ENCODE peak calls at places on chromosomes 13 and 19, in seven cellular contexts. Q is H9, G is psoas muscle, X is RPMI7951, Y is ELR, B is LHCN-M2, H is foreskin fibroblast. M is an unnamed sample.

GRCh38 chr13:113451951-113452421 is 1.3 kb downstream of the ADPRHL1 start:
- DNase-seq in G (peak; percentile 82), B (no peak), X (no peak), H (no peak), Q (no peak), Y (no peak), M (no peak)

GRCh38 chr13:106610511-106610910 is 42.6 kb upstream of the ARGLU1 start:
- DNase-seq in B (peak; percentile 77), Q (no peak), X (no peak), H (peak; percentile 87), G (no peak), Y (peak; percentile 79), M (no peak)

GRCh38 chr19:28414748-28415147 is 798.2 kb downstream of the UQCRFS1 start:
- DNase-seq in H (no peak), X (no peak), Y (no peak), G (no peak), B (no peak), Q (no peak), M (no peak)

GRCh38 chr19:12772323-12772722 is 3.0 kb downstream of the HOOK2 start:
- DNase-seq in B (no peak), Y (no peak), H (peak; percentile 41), X (no peak), Q (no peak), G (peak; percentile 78), M (no peak)

GRCh38 chr13:69109891-69110525 is 997.6 kb upstream of the ATXN8OS start:
- DNase-seq in G (no peak), H (no peak), Y (no peak), Q (peak; percentile 31), X (no peak), B (no peak), M (peak; percentile 12)

GRCh38 chr19:33080761-33081681 is at the start of gene GPATCH1:
- DNase-seq in Y (peak; percentile 89), Q (peak; percentile 91), G (peak; percentile 92), X (peak; percentile 86), B (peak; percentile 77), H (peak; percentile 94), M (peak; percentile 98)

GRCh38 chr19:2167896-2168618 is 4.3 kb downstream of the DOT1L start:
- DNase-seq in X (peak; percentile 90), B (peak; percentile 70), G (peak; percentile 83), Y (peak; percentile 83), H (peak; percentile 90), Q (no peak), M (no peak)

GRCh38 chr13:52452470-52452869 is 2.0 kb upstream of the VPS36 start:
- DNase-seq in H (no peak), X (no peak), G (no peak), B (no peak), Q (no peak), Y (no peak), M (peak; percentile 22)

GRCh38 chr13:110431851-110432294 is 124.8 kb downstream of the COL4A2 start:
- DNase-seq in B (no peak), G (no peak), Q (no peak), X (no peak), Y (no peak), H (no peak), M (no peak)

GRCh38 chr13:91078093-91078679 is 269.3 kb upstream of the MIR17HG start:
- DNase-seq in B (no peak), Q (no peak), X (no peak), G (no peak), Y (peak; percentile 42), H (no peak), M (peak; percentile 18)

GRCh38 chr19:13492128-13492527 is 14.2 kb downstream of the CACNA1A start:
- DNase-seq in Q (no peak), X (no peak), H (peak; percentile 80), Y (peak; percentile 65), B (peak; percentile 14), G (no peak), M (no peak)

GRCh38 chr13:75359266-75359665 is 122.7 kb downstream of the TBC1D4 start:
- DNase-seq in X (peak; percentile 90), Y (peak; percentile 98), H (peak; percentile 89), G (no peak), Q (no peak), B (peak; percentile 96), M (no peak)

GRCh38 chr13:50156140-50156539 is 140.9 kb downstream of the KCNRG start:
- DNase-seq in X (peak; percentile 53), Q (no peak), B (peak; percentile 70), G (no peak), Y (peak; percentile 34), H (peak; percentile 62), M (no peak)

GRCh38 chr13:26323127-26323526 is 69.2 kb downstream of the CDK8 start:
- DNase-seq in G (no peak), B (no peak), Q (no peak), H (no peak), X (no peak), Y (no peak), M (no peak)

GRCh38 chr13:109400625-109401257 is 385.6 kb downstream of the IRS2 start:
- DNase-seq in X (no peak), Y (no peak), H (no peak), G (no peak), B (no peak), Q (no peak), M (no peak)

M was measured in DMS53.